ENCODE peak calls at places on chromosomes 7 and 10, in eight cellular contexts. One of them, this sample, is unnamed.

GRCh38 chr10:126133906-126134703 is 237.7 kb downstream of the FANK1 start:
- DNase-seq in upper lobe of right lung: no peak
- DNase-seq in tibial artery: no peak
- DNase-seq in thyroid gland: no peak
- DNase-seq in A673: no peak
- DNase-seq in epithelial cell of esophagus: peak
- DNase-seq in neuronal stem cell: no peak
- DNase-seq in astrocyte: peak
- DNase-seq in this sample: no peak

GRCh38 chr7:121429803-121430202 is 33.7 kb upstream of the FAM3C start:
- DNase-seq in epithelial cell of esophagus: peak
- DNase-seq in astrocyte: no peak
- DNase-seq in neuronal stem cell: no peak
- DNase-seq in A673: no peak
- DNase-seq in thyroid gland: no peak
- DNase-seq in tibial artery: no peak
- DNase-seq in upper lobe of right lung: no peak
- DNase-seq in this sample: no peak

GRCh38 chr7:116087291-116087690 is 56.7 kb upstream of the TFEC start:
- DNase-seq in thyroid gland: no peak
- DNase-seq in A673: no peak
- DNase-seq in neuronal stem cell: no peak
- DNase-seq in upper lobe of right lung: no peak
- DNase-seq in astrocyte: no peak
- DNase-seq in epithelial cell of esophagus: no peak
- DNase-seq in tibial artery: no peak
- DNase-seq in this sample: no peak

GRCh38 chr10:102720775-102721301 is 6.4 kb downstream of the SFXN2 start:
- DNase-seq in epithelial cell of esophagus: no peak
- DNase-seq in neuronal stem cell: no peak
- DNase-seq in astrocyte: no peak
- DNase-seq in upper lobe of right lung: no peak
- DNase-seq in tibial artery: no peak
- DNase-seq in thyroid gland: no peak
- DNase-seq in A673: no peak
- DNase-seq in this sample: no peak

GRCh38 chr7:159005618-159006017 is 139.0 kb downstream of the VIPR2 start:
- DNase-seq in epithelial cell of esophagus: no peak
- DNase-seq in thyroid gland: no peak
- DNase-seq in neuronal stem cell: no peak
- DNase-seq in tibial artery: no peak
- DNase-seq in A673: no peak
- DNase-seq in astrocyte: no peak
- DNase-seq in upper lobe of right lung: no peak
- DNase-seq in this sample: no peak

GRCh38 chr7:31633894-31634494 is 53.0 kb upstream of the PPP1R17 start:
- DNase-seq in astrocyte: peak
- DNase-seq in neuronal stem cell: peak
- DNase-seq in tibial artery: peak
- DNase-seq in epithelial cell of esophagus: peak
- DNase-seq in thyroid gland: peak
- DNase-seq in A673: peak
- DNase-seq in upper lobe of right lung: no peak
- DNase-seq in this sample: peak

GRCh38 chr10:12534824-12535223 is 185.5 kb downstream of the CAMK1D start:
- DNase-seq in neuronal stem cell: no peak
- DNase-seq in tibial artery: no peak
- DNase-seq in astrocyte: peak
- DNase-seq in thyroid gland: no peak
- DNase-seq in A673: no peak
- DNase-seq in epithelial cell of esophagus: no peak
- DNase-seq in upper lobe of right lung: peak
- DNase-seq in this sample: no peak

GRCh38 chr7:32104766-32105165 is 34.6 kb upstream of the PDE1C start:
- DNase-seq in neuronal stem cell: no peak
- DNase-seq in epithelial cell of esophagus: no peak
- DNase-seq in A673: no peak
- DNase-seq in thyroid gland: no peak
- DNase-seq in astrocyte: peak
- DNase-seq in upper lobe of right lung: no peak
- DNase-seq in tibial artery: no peak
- DNase-seq in this sample: no peak

GRCh38 chr7:104272767-104273384 is 55.5 kb upstream of the LHFPL3 start:
- DNase-seq in A673: peak
- DNase-seq in epithelial cell of esophagus: peak
- DNase-seq in neuronal stem cell: no peak
- DNase-seq in astrocyte: peak
- DNase-seq in tibial artery: no peak
- DNase-seq in upper lobe of right lung: no peak
- DNase-seq in thyroid gland: no peak
- DNase-seq in this sample: peak

GRCh38 chr10:129773359-129773990 is 190.6 kb downstream of the EBF3 start:
- DNase-seq in thyroid gland: no peak
- DNase-seq in neuronal stem cell: no peak
- DNase-seq in astrocyte: no peak
- DNase-seq in upper lobe of right lung: peak
- DNase-seq in tibial artery: peak
- DNase-seq in epithelial cell of esophagus: no peak
- DNase-seq in A673: no peak
- DNase-seq in this sample: no peak

GRCh38 chr7:139776486-139777303 is 1.1 kb downstream of the HIPK2 start:
- DNase-seq in upper lobe of right lung: peak
- DNase-seq in A673: peak
- DNase-seq in neuronal stem cell: peak
- DNase-seq in astrocyte: peak
- DNase-seq in thyroid gland: peak
- DNase-seq in epithelial cell of esophagus: no peak
- DNase-seq in tibial artery: no peak
- DNase-seq in this sample: peak

GRCh38 chr7:54944179-54944578 is 74.6 kb upstream of the EGFR start:
- DNase-seq in upper lobe of right lung: no peak
- DNase-seq in thyroid gland: peak
- DNase-seq in astrocyte: peak
- DNase-seq in A673: no peak
- DNase-seq in epithelial cell of esophagus: no peak
- DNase-seq in tibial artery: no peak
- DNase-seq in neuronal stem cell: no peak
- DNase-seq in this sample: no peak

GRCh38 chr7:151570366-151570915 is 50.7 kb upstream of the RHEB start:
- DNase-seq in thyroid gland: no peak
- DNase-seq in astrocyte: no peak
- DNase-seq in neuronal stem cell: no peak
- DNase-seq in upper lobe of right lung: no peak
- DNase-seq in epithelial cell of esophagus: peak
- DNase-seq in A673: no peak
- DNase-seq in tibial artery: no peak
- DNase-seq in this sample: peak

GRCh38 chr10:13593560-13593959 is 6.8 kb downstream of the PRPF18 start:
- DNase-seq in neuronal stem cell: no peak
- DNase-seq in epithelial cell of esophagus: no peak
- DNase-seq in tibial artery: no peak
- DNase-seq in upper lobe of right lung: no peak
- DNase-seq in astrocyte: peak
- DNase-seq in thyroid gland: no peak
- DNase-seq in A673: peak
- DNase-seq in this sample: no peak

GRCh38 chr7:51126813-51127617 is 189.6 kb downstream of the COBL start:
- DNase-seq in tibial artery: no peak
- DNase-seq in thyroid gland: no peak
- DNase-seq in neuronal stem cell: no peak
- DNase-seq in astrocyte: no peak
- DNase-seq in epithelial cell of esophagus: no peak
- DNase-seq in A673: no peak
- DNase-seq in upper lobe of right lung: no peak
- DNase-seq in this sample: no peak

GRCh38 chr10:73888514-73888913 is 14.2 kb upstream of the CAMK2G start:
- DNase-seq in thyroid gland: peak
- DNase-seq in upper lobe of right lung: no peak
- DNase-seq in epithelial cell of esophagus: peak
- DNase-seq in astrocyte: no peak
- DNase-seq in A673: no peak
- DNase-seq in neuronal stem cell: no peak
- DNase-seq in tibial artery: no peak
- DNase-seq in this sample: no peak
- H3K4me3 ChIP-seq in thyroid gland: no peak
- H3K4me3 ChIP-seq in upper lobe of right lung: no peak
- H3K4me3 ChIP-seq in epithelial cell of esophagus: peak
- H3K4me3 ChIP-seq in astrocyte: no peak
- H3K4me3 ChIP-seq in A673: no peak
- H3K4me3 ChIP-seq in neuronal stem cell: no peak
- H3K4me3 ChIP-seq in tibial artery: no peak
- H3K4me3 ChIP-seq in this sample: no peak

GRCh38 chr7:76356823-76357222 is 2.0 kb downstream of the YWHAG start:
- DNase-seq in neuronal stem cell: no peak
- DNase-seq in upper lobe of right lung: no peak
- DNase-seq in tibial artery: no peak
- DNase-seq in thyroid gland: no peak
- DNase-seq in A673: peak
- DNase-seq in astrocyte: no peak
- DNase-seq in epithelial cell of esophagus: peak
- DNase-seq in this sample: no peak

GRCh38 chr7:76356115-76356514 is 2.7 kb downstream of the YWHAG start:
- DNase-seq in upper lobe of right lung: no peak
- DNase-seq in epithelial cell of esophagus: no peak
- DNase-seq in thyroid gland: no peak
- DNase-seq in tibial artery: no peak
- DNase-seq in neuronal stem cell: no peak
- DNase-seq in astrocyte: no peak
- DNase-seq in A673: no peak
- DNase-seq in this sample: no peak

GRCh38 chr7:76353744-76354143 is 5.0 kb downstream of the YWHAG start:
- DNase-seq in neuronal stem cell: no peak
- DNase-seq in A673: no peak
- DNase-seq in tibial artery: no peak
- DNase-seq in upper lobe of right lung: no peak
- DNase-seq in astrocyte: no peak
- DNase-seq in epithelial cell of esophagus: no peak
- DNase-seq in thyroid gland: no peak
- DNase-seq in this sample: no peak

GRCh38 chr7:76354516-76354915 is 4.3 kb downstream of the YWHAG start:
- DNase-seq in epithelial cell of esophagus: no peak
- DNase-seq in astrocyte: no peak
- DNase-seq in thyroid gland: no peak
- DNase-seq in A673: no peak
- DNase-seq in upper lobe of right lung: no peak
- DNase-seq in neuronal stem cell: no peak
- DNase-seq in tibial artery: no peak
- DNase-seq in this sample: no peak

GRCh38 chr7:76354981-76355730 is 3.6 kb downstream of the YWHAG start:
- DNase-seq in neuronal stem cell: no peak
- DNase-seq in astrocyte: no peak
- DNase-seq in upper lobe of right lung: no peak
- DNase-seq in epithelial cell of esophagus: no peak
- DNase-seq in tibial artery: no peak
- DNase-seq in thyroid gland: no peak
- DNase-seq in A673: no peak
- DNase-seq in this sample: no peak
- H3K4me3 ChIP-seq in neuronal stem cell: no peak
- H3K4me3 ChIP-seq in astrocyte: peak
- H3K4me3 ChIP-seq in upper lobe of right lung: no peak
- H3K4me3 ChIP-seq in epithelial cell of esophagus: no peak
- H3K4me3 ChIP-seq in tibial artery: no peak
- H3K4me3 ChIP-seq in thyroid gland: no peak
- H3K4me3 ChIP-seq in A673: no peak
- H3K4me3 ChIP-seq in this sample: no peak

GRCh38 chr10:62096534-62096933 is 172.1 kb downstream of the RTKN2 start:
- DNase-seq in A673: no peak
- DNase-seq in tibial artery: no peak
- DNase-seq in neuronal stem cell: no peak
- DNase-seq in epithelial cell of esophagus: no peak
- DNase-seq in thyroid gland: no peak
- DNase-seq in upper lobe of right lung: no peak
- DNase-seq in astrocyte: no peak
- DNase-seq in this sample: no peak

GRCh38 chr10:62098278-62099121 is 170.1 kb downstream of the RTKN2 start:
- DNase-seq in neuronal stem cell: no peak
- DNase-seq in astrocyte: peak
- DNase-seq in A673: no peak
- DNase-seq in tibial artery: no peak
- DNase-seq in thyroid gland: no peak
- DNase-seq in epithelial cell of esophagus: peak
- DNase-seq in upper lobe of right lung: no peak
- DNase-seq in this sample: no peak

GRCh38 chr10:62093863-62094291 is 174.8 kb downstream of the RTKN2 start:
- DNase-seq in epithelial cell of esophagus: no peak
- DNase-seq in neuronal stem cell: no peak
- DNase-seq in thyroid gland: no peak
- DNase-seq in A673: peak
- DNase-seq in upper lobe of right lung: no peak
- DNase-seq in astrocyte: peak
- DNase-seq in tibial artery: no peak
- DNase-seq in this sample: no peak

GRCh38 chr10:62092301-62092990 is 176.2 kb downstream of the RTKN2 start:
- DNase-seq in A673: no peak
- DNase-seq in tibial artery: no peak
- DNase-seq in thyroid gland: no peak
- DNase-seq in astrocyte: no peak
- DNase-seq in neuronal stem cell: no peak
- DNase-seq in upper lobe of right lung: no peak
- DNase-seq in epithelial cell of esophagus: no peak
- DNase-seq in this sample: no peak

DNA sequence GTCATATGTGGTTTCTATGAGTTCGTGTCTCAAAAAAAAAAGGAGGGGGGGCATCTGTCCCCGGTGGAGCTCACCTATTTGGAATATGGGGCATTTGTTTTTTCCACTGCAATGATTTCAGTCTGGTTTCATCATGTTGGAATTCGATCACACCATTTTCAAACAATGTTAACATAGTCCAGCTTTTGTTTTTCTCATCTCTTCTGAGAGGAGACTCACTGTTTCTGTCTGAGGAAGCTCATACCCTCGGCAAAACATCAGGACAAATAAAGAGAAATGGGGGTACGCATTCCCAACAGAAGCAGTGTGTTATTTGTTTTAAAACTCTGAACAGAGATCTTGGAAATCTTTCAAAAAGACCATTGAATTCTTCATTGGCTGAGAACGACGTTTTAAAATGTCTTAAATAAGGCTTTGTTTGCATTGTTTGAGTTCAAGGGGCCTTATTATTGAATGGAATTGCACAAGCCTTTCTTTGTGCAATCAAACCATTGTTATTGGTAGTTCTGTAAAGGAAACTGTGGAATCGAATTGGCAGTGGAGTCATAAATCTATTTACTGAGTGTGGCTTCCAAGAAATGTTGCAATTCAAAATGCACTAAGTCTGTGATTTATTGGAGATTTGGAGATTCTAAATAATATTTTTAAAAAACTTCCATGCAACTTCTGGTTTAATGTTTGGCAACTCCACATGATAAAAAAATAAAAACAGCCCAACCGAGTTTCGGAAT is 173.1 kb downstream of the RTKN2 start:
- DNase-seq in astrocyte: peak
- DNase-seq in tibial artery: no peak
- DNase-seq in A673: peak
- DNase-seq in thyroid gland: no peak
- DNase-seq in upper lobe of right lung: no peak
- DNase-seq in epithelial cell of esophagus: peak
- DNase-seq in neuronal stem cell: no peak
- DNase-seq in this sample: no peak
- H3K4me3 ChIP-seq in astrocyte: peak
- H3K4me3 ChIP-seq in tibial artery: no peak
- H3K4me3 ChIP-seq in A673: no peak
- H3K4me3 ChIP-seq in thyroid gland: no peak
- H3K4me3 ChIP-seq in upper lobe of right lung: no peak
- H3K4me3 ChIP-seq in epithelial cell of esophagus: no peak
- H3K4me3 ChIP-seq in neuronal stem cell: no peak
- H3K4me3 ChIP-seq in this sample: no peak

GRCh38 chr7:114048386-114049235 is 129.8 kb upstream of the PPP1R3A start:
- DNase-seq in A673: peak
- DNase-seq in epithelial cell of esophagus: peak
- DNase-seq in neuronal stem cell: no peak
- DNase-seq in thyroid gland: peak
- DNase-seq in astrocyte: peak
- DNase-seq in upper lobe of right lung: no peak
- DNase-seq in tibial artery: no peak
- DNase-seq in this sample: no peak
- H3K4me3 ChIP-seq in A673: peak
- H3K4me3 ChIP-seq in epithelial cell of esophagus: no peak
- H3K4me3 ChIP-seq in neuronal stem cell: no peak
- H3K4me3 ChIP-seq in thyroid gland: no peak
- H3K4me3 ChIP-seq in astrocyte: no peak
- H3K4me3 ChIP-seq in upper lobe of right lung: peak
- H3K4me3 ChIP-seq in tibial artery: peak
- H3K4me3 ChIP-seq in this sample: no peak

This sample was measured in Jurkat, Clone E6-1.